ENCODE peak calls at places on chromosomes 1 and 21, in five cellular contexts. M is endodermal cell, E is A549, P is breast epithelium, A is mammary epithelial cell. G is an unnamed sample.

GRCh38 chr1:30778156-30778978 is 20.8 kb upstream of the LAPTM5 start:
- DNase-seq in M (no peak), E (peak), P (no peak), A (peak), G (no peak)

GRCh38 chr21:21114456-21114855 is 116.2 kb downstream of the NCAM2 start:
- DNase-seq in M (no peak), E (no peak), P (no peak), A (no peak), G (no peak)

GRCh38 chr21:41653944-41654625 is 112.8 kb downstream of the RIPK4 start:
- DNase-seq in M (no peak), E (no peak), P (no peak), A (peak), G (no peak)

GRCh38 chr1:40898434-40898900 is 36.3 kb upstream of the CITED4 start:
- DNase-seq in M (no peak), E (peak), P (peak), A (peak), G (no peak)

GRCh38 chr1:39297534-39297933 is 93.0 kb downstream of the MACF1 start:
- DNase-seq in M (no peak), E (no peak), P (no peak), A (no peak), G (no peak)

GRCh38 chr1:14970799-14971141 is 182.8 kb upstream of the TMEM51 start:
- DNase-seq in M (no peak), E (no peak), P (no peak), A (no peak), G (no peak)

GRCh38 chr1:11748294-11749202 is 12.6 kb downstream of the AGTRAP start:
- DNase-seq in M (peak), E (no peak), P (no peak), A (no peak), G (no peak)

GRCh38 chr1:1240822-1241587 is 5.5 kb downstream of the C1QTNF12 start:
- DNase-seq in M (no peak), E (no peak), P (no peak), A (no peak), G (no peak)

GRCh38 chr21:17925000-17925610 is 105.9 kb upstream of the C21orf91 start:
- DNase-seq in M (peak), E (peak), P (no peak), A (peak), G (peak)

GRCh38 chr1:234186037-234186688 is 187.1 kb upstream of the COA6 start:
- DNase-seq in M (peak), E (peak), P (no peak), A (peak), G (no peak)

GRCh38 chr1:169595764-169596711 is 9.8 kb upstream of the F5 start:
- DNase-seq in M (peak), E (peak), P (no peak), A (peak), G (no peak)

GRCh38 chr1:11488201-11488770 is 9.3 kb downstream of the DISP3 start:
- DNase-seq in M (no peak), E (no peak), P (no peak), A (no peak), G (no peak)

GRCh38 chr1:5937373-5937857 is 54.8 kb downstream of the NPHP4 start:
- DNase-seq in M (no peak), E (no peak), P (no peak), A (no peak), G (no peak)

GRCh38 chr1:58282623-58283022 is 263.9 kb downstream of the OMA1 start:
- DNase-seq in M (no peak), E (no peak), P (no peak), A (no peak), G (no peak)

GRCh38 chr21:42027804-42028753 is 17.9 kb upstream of the ZBTB21 start:
- DNase-seq in M (no peak), E (no peak), P (no peak), A (no peak), G (peak)

GRCh38 chr1:210231846-210232523 is 611 bp upstream of the SERTAD4 start:
- DNase-seq in M (no peak), E (no peak), P (no peak), A (peak), G (peak)

GRCh38 chr1:203278087-203278884 is 27.0 kb upstream of the BTG2 start:
- DNase-seq in M (peak), E (no peak), P (peak), A (peak), G (peak)

GRCh38 chr21:29805110-29805509 is 134.7 kb downstream of the GRIK1 start:
- DNase-seq in M (no peak), E (no peak), P (no peak), A (no peak), G (no peak)

GRCh38 chr1:207404849-207405525 is 49.1 kb upstream of the CR2 start:
- DNase-seq in M (no peak), E (peak), P (no peak), A (peak), G (no peak)

GRCh38 chr1:246012271-246012854 is 494.7 kb downstream of the SMYD3 start:
- DNase-seq in M (peak), E (peak), P (no peak), A (peak), G (peak)

GRCh38 chr1:154181944-154182341 is 10.0 kb downstream of the TPM3 start:
- DNase-seq in M (no peak), E (no peak), P (no peak), A (no peak), G (no peak)

GRCh38 chr1:58628987-58629598 is 52.0 kb upstream of the TACSTD2 start:
- DNase-seq in M (no peak), E (no peak), P (no peak), A (no peak), G (no peak)

GRCh38 chr1:92980732-92981647 is 19.7 kb upstream of the DIPK1A start:
- DNase-seq in M (no peak), E (no peak), P (no peak), A (no peak), G (no peak)

GRCh38 chr21:19034041-19034440 is 630.5 kb upstream of the TMPRSS15 start:
- DNase-seq in M (no peak), E (no peak), P (no peak), A (no peak), G (no peak)

GRCh38 chr1:77126309-77126708 is 92.9 kb downstream of the PIGK start:
- DNase-seq in M (peak), E (peak), P (no peak), A (peak), G (peak)

GRCh38 chr1:9590201-9590600 is 1.5 kb downstream of the TMEM201 start:
- DNase-seq in M (no peak), E (no peak), P (no peak), A (no peak), G (no peak)
- H3K4me3 ChIP-seq in M (peak), E (peak), P (peak), A (peak), G (peak)

GRCh38 chr1:109977657-109978378 is 6.7 kb upstream of the AHCYL1 start:
- DNase-seq in M (no peak), E (no peak), P (no peak), A (no peak), G (no peak)
- H3K27ac ChIP-seq in M (no peak), E (peak), P (no peak), A (no peak), G (no peak)

GRCh38 chr1:85911742-85912141 is 203.5 kb upstream of the ZNHIT6 start:
- DNase-seq in M (no peak), E (peak), P (no peak), A (no peak), G (no peak)
- TF ChIP-seq CTCF in M (peak), E (peak), P (no peak), A (peak), G (no peak)

DNA sequence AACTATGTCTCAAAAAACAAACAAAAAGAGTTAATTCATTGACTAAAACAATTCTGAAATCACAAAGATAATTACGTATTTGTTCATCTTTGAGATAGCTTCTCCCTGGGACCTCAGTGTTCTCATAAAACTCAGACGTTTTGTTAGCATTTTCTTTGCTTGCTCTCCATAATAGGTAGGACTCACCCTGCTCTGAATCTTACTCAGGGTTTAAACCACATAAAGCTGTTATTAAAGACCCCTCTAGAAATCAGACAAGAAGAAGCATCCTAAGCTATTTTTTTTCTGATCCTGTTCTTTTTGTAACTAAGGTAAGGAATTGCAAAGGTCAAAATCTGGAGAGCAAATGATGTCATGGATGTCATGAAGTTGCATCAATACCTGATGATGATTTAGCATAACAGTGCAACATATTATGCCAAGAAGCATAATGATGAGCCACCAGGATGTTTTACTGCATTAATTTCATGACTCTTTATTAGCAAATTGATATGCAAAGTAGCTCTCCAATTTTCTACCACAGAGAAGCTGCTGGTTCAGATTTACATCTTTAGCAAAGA is 2.4 kb downstream of the FBXO42 start:
- DNase-seq in M (no peak), E (no peak), P (no peak), A (no peak), G (no peak)
- H3K4me3 ChIP-seq in M (no peak), E (no peak), P (no peak), A (no peak), G (no peak)

DNA sequence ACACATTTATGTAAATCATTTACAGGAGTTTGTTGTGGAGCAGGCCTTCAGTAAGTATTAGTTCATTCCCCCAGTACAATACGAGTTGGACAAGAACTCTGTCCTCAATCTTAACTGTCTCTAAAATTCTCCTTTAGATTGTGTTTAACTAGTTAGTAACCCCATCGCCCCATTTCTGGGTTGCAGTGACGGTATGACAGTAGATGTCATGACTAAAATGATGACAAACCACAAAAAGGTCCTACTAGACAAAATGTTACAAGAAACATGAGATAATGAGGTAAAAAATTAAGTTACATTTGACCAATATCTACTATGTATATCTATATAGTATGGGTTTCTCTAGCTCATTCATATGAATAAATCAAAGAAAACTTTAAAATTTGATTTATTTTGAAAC is 41.1 kb downstream of the CD58 start:
- DNase-seq in M (no peak), E (no peak), P (no peak), A (no peak), G (no peak)
- H3K27ac ChIP-seq in M (no peak), E (no peak), P (no peak), A (no peak), G (no peak)

DNA sequence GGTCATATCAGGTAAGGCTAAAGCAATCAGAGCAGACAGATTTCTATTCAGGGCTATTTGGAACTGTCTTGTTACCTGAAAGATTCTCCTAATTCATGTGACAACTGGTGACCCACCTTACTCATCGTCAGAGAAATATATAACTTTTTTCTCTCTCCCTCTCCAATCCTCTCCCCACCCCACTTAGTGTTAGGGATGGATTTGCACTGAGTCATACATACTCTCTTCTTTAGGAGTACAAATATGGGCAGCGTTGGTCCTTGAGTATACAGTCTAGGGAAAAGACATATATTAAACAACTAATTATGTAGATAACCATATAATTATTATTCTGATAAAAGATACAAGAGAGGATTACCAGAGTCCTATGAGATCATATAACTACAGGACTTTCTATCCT is 246.3 kb downstream of the HHIPL2 start:
- DNase-seq in M (no peak), E (no peak), P (no peak), A (no peak), G (no peak)
- TF ChIP-seq CTCF in M (no peak), E (no peak), P (no peak), A (no peak), G (no peak)

GRCh38 chr1:54274448-54274847 is 74.5 kb downstream of the MRPL37 start:
- DNase-seq in M (peak), E (no peak), P (no peak), A (no peak), G (peak)

GRCh38 chr1:54272772-54273091 is 72.8 kb downstream of the MRPL37 start:
- DNase-seq in M (no peak), E (no peak), P (no peak), A (no peak), G (no peak)

GRCh38 chr1:54273837-54274192 is 73.8 kb downstream of the MRPL37 start:
- DNase-seq in M (peak), E (no peak), P (no peak), A (no peak), G (peak)

GRCh38 chr1:54272134-54272533 is 72.2 kb downstream of the MRPL37 start:
- DNase-seq in M (no peak), E (no peak), P (no peak), A (no peak), G (no peak)

GRCh38 chr1:54273092-54273836 is 73.3 kb downstream of the MRPL37 start:
- DNase-seq in M (peak), E (no peak), P (peak), A (no peak), G (peak)
- H3K4me3 ChIP-seq in M (no peak), E (no peak), P (peak), A (no peak), G (peak)